ENCODE peak calls at places on chromosomes 13 and 19, in four cellular contexts. X is astrocyte, F is fibroblast of lung, C is SK-N-MC. E is an unnamed sample.
A peak's percentile ranks its signal among the peaks of the same experiment; 100 is the strongest.

GRCh38 chr19:4715529-4716221 is 8.0 kb downstream of the DPP9 start:
- DNase-seq in X (no peak), F (no peak), C (no peak), E (no peak)

GRCh38 chr19:4388171-4389063 is 11.9 kb downstream of the SH3GL1 start:
- DNase-seq in X (no peak), F (no peak), C (no peak), E (peak; percentile 58)

GRCh38 chr13:29850213-29850898 is at the start of gene UBL3:
- DNase-seq in X (peak; percentile 92), F (peak; percentile 95), C (peak; percentile 66), E (peak; percentile 99)

GRCh38 chr13:29786698-29787097 is 63.7 kb downstream of the UBL3 start:
- DNase-seq in X (no peak), F (no peak), C (no peak), E (no peak)

GRCh38 chr13:49488563-49488962 is 7.2 kb upstream of the PHF11 start:
- DNase-seq in X (no peak), F (no peak), C (no peak), E (no peak)

GRCh38 chr19:51783373-51783772 is 11.6 kb upstream of the FPR3 start:
- DNase-seq in X (no peak), F (no peak), C (no peak), E (no peak)

GRCh38 chr19:7595466-7596133 is at the start of gene CAMSAP3:
- DNase-seq in X (no peak), F (no peak), C (peak; percentile 88), E (peak; percentile 94)

GRCh38 chr13:70950664-70951063 is 842.4 kb upstream of the KLHL1 start:
- DNase-seq in X (no peak), F (no peak), C (no peak), E (no peak)

GRCh38 chr19:57850553-57851017 is 926 bp downstream of the ZNF587 start:
- DNase-seq in X (peak; percentile 76), F (peak; percentile 28), C (no peak), E (peak; percentile 56)

GRCh38 chr13:89486065-89486464 is 1814.9 kb downstream of the SLITRK5 start:
- DNase-seq in X (peak; percentile 34), F (no peak), C (no peak), E (no peak)

GRCh38 chr13:20990910-20991525 is 70.4 kb downstream of the LATS2 start:
- DNase-seq in X (no peak), F (no peak), C (no peak), E (no peak)

GRCh38 chr19:55482967-55483671 is 1.9 kb upstream of the NAT14 start:
- DNase-seq in X (no peak), F (no peak), C (no peak), E (no peak)

GRCh38 chr13:112616586-112617381 is 28.8 kb upstream of the TUBGCP3 start:
- DNase-seq in X (peak; percentile 9), F (peak; percentile 47), C (peak; percentile 12), E (peak; percentile 65)

GRCh38 chr19:58052256-58052655 is 6.8 kb upstream of the ZNF135 start:
- DNase-seq in X (no peak), F (no peak), C (no peak), E (no peak)

GRCh38 chr19:3387645-3388589 is 21.5 kb downstream of the NFIC start:
- DNase-seq in X (no peak), F (peak; percentile 85), C (no peak), E (no peak)

GRCh38 chr13:36918246-36919060 is 1.6 kb downstream of the SMAD9 start:
- DNase-seq in X (peak; percentile 29), F (peak; percentile 23), C (no peak), E (peak; percentile 69)

GRCh38 chr19:10706990-10707389 is 5.8 kb downstream of the QTRT1 start:
- DNase-seq in X (no peak), F (no peak), C (no peak), E (no peak)

GRCh38 chr19:46844067-46844489 is 6.6 kb downstream of the AP2S1 start:
- DNase-seq in X (no peak), F (no peak), C (no peak), E (no peak)

GRCh38 chr13:42064966-42065365 is 16.5 kb downstream of the DGKH start:
- DNase-seq in X (no peak), F (no peak), C (no peak), E (no peak)

GRCh38 chr19:47152205-47152604 is 21.6 kb downstream of the SAE1 start:
- DNase-seq in X (no peak), F (no peak), C (no peak), E (no peak)

GRCh38 chr13:28246891-28247290 is 108.5 kb downstream of the PAN3 start:
- DNase-seq in X (peak; percentile 58), F (no peak), C (no peak), E (no peak)

GRCh38 chr19:2045501-2046045 is 5.5 kb downstream of the MKNK2 start:
- DNase-seq in X (no peak), F (no peak), C (no peak), E (no peak)

GRCh38 chr13:105441406-105441805 is 1094.1 kb downstream of the EFNB2 start:
- DNase-seq in X (no peak), F (peak; percentile 4), C (no peak), E (no peak)

GRCh38 chr19:10538204-10538603 is 5.5 kb upstream of the ATG4D start:
- DNase-seq in X (no peak), F (no peak), C (no peak), E (no peak)

GRCh38 chr19:43504426-43505185 is at the start of gene PHLDB3:
- DNase-seq in X (no peak), F (no peak), C (no peak), E (no peak)

GRCh38 chr13:113651511-113652403 is 6.2 kb downstream of the ATP4B start:
- DNase-seq in X (no peak), F (no peak), C (no peak), E (no peak)
- H3K27ac ChIP-seq in X (no peak overlapping the region), F (no peak overlapping the region), C (no peak overlapping the region), E (no peak overlapping the region)

GRCh38 chr19:28519218-28519779 is 693.7 kb downstream of the UQCRFS1 start:
- DNase-seq in X (no peak), F (no peak), C (no peak), E (no peak)
- H3K9ac ChIP-seq in X (no peak overlapping the region), F (no peak overlapping the region), C (no peak overlapping the region), E (no peak overlapping the region)

DNA sequence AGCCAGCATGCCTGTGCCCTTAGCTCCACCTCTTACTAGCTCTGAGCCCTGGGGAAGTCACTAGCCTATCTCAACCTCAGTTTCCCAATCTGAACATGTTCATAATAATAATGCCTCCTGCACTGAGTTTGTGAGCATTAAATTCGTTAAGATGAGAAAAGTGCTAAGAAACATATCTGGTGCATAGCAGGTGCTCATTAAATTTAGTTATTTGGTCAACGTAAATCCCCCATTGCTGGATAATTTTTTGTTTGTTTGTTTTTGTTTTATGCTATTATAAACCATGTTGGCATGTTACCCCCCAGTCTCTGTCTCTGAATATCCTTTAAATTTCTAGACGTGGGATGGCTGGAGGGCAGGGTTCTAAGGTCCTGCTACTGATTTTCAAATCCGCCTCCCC is 10.6 kb downstream of the FCGBP start:
- DNase-seq in X (no peak), F (no peak), C (no peak), E (no peak)
- H3K27ac ChIP-seq in X (no peak overlapping the region), F (no peak overlapping the region), C (no peak overlapping the region), E (no peak overlapping the region)

DNA sequence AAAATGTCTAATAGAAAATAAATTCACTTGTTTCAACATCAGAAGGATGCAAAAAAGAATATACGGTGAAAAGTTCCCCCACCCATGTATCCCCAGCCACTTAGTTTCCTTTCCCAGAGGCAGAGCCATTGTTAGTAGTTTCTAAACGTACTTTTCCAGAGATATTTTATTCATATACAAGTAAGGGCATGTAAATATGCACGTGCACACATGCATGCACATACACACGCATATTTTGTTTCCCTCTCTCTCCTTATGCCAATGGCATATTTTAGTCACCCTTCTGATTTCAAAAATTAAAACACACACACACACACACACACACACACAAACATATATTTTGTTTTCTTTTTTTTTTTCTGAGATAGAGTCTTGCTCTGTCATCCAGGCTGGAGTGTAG is 147.4 kb downstream of the PDS5B start:
- DNase-seq in X (no peak), F (no peak), C (no peak), E (no peak)
- H3K9ac ChIP-seq in X (no peak overlapping the region), F (no peak overlapping the region), C (no peak overlapping the region), E (no peak overlapping the region)

E was measured in neural progenitor cell.